ENCODE peak calls at places on chromosomes 4 and X, in four cellular contexts. One of them, this sample, is unnamed.
A peak's percentile ranks its signal among the peaks of the same experiment; 100 is the strongest.

GRCh38 chr4:176818531-176818930 is 25.8 kb upstream of the VEGFC start:
- DNase-seq in GM12891: no peak
- DNase-seq in adrenal gland: no peak
- DNase-seq in substantia nigra: no peak
- DNase-seq in this sample: no peak

GRCh38 chr4:14877246-14878220 is 124.7 kb upstream of the CPEB2 start:
- DNase-seq in GM12891: no peak
- DNase-seq in substantia nigra: no peak
- DNase-seq in adrenal gland: peak; percentile 24
- DNase-seq in this sample: no peak

GRCh38 chrX:69096963-69097362 is 68.3 kb downstream of the PJA1 start:
- DNase-seq in substantia nigra: no peak
- DNase-seq in GM12891: no peak
- DNase-seq in adrenal gland: no peak
- DNase-seq in this sample: no peak

GRCh38 chrX:49258749-49259124 is 5.8 kb downstream of the FOXP3 start:
- DNase-seq in adrenal gland: no peak
- DNase-seq in substantia nigra: no peak
- DNase-seq in GM12891: no peak
- DNase-seq in this sample: no peak

GRCh38 chr4:55947254-55947882 is 1.4 kb upstream of the CEP135 start:
- DNase-seq in adrenal gland: no peak
- DNase-seq in substantia nigra: no peak
- DNase-seq in GM12891: no peak
- DNase-seq in this sample: no peak

GRCh38 chr4:38560340-38560739 is 103.7 kb upstream of the KLF3 start:
- DNase-seq in GM12891: no peak
- DNase-seq in substantia nigra: no peak
- DNase-seq in adrenal gland: no peak
- DNase-seq in this sample: no peak

GRCh38 chr4:147633113-147633512 is 15.9 kb downstream of the TMEM184C start:
- DNase-seq in adrenal gland: no peak
- DNase-seq in substantia nigra: no peak
- DNase-seq in GM12891: no peak
- DNase-seq in this sample: no peak

GRCh38 chrX:121479406-121479805 is 432.0 kb downstream of the GLUD2 start:
- DNase-seq in GM12891: no peak
- DNase-seq in adrenal gland: no peak
- DNase-seq in substantia nigra: no peak
- DNase-seq in this sample: no peak

GRCh38 chrX:18927558-18927957 is 56.4 kb downstream of the PHKA2 start:
- DNase-seq in adrenal gland: no peak
- DNase-seq in substantia nigra: no peak
- DNase-seq in GM12891: no peak
- DNase-seq in this sample: no peak

This sample was measured in mesothelial cell of epicardium.